ENCODE peak calls at places on chromosomes 6 and 20, in ten cellular contexts. U is renal cortical epithelial cell; F is NCI-H2107; B is CD8-positive, alpha-beta memory T cell; N is activated T-cell treated with anti-CD3 and anti-CD28 coated beads for 1 hour; D is cardiac muscle cell; K is dermis microvascular lymphatic vessel endothelial cell; G is SW 1271; T is COLO829; L is activated CD4-positive, alpha-beta T cell treated with anti-CD3 and anti-CD28 coated beads for 4 hours. J is an unnamed sample.

GRCh38 chr20:33401042-33401921 is at the start of gene CDK5RAP1:
- DNase-seq in N (peak), T (peak), G (peak), U (peak), K (peak), L (peak), B (peak), D (peak), F (peak), J (peak)

GRCh38 chr20:47782920-47783552 is 2.2 kb downstream of the SULF2 start:
- DNase-seq in U (no peak), B (no peak), G (no peak), L (no peak), K (no peak), D (no peak), N (no peak), F (no peak), T (no peak), J (no peak)

GRCh38 chr6:165774903-165775608 is 112.0 kb upstream of the PDE10A start:
- DNase-seq in B (no peak), F (peak), N (no peak), T (no peak), D (peak), K (peak), L (no peak), U (peak), G (no peak), J (peak)

GRCh38 chr6:37536462-37537225 is 37.0 kb upstream of the CCDC167 start:
- DNase-seq in U (no peak), B (no peak), F (no peak), D (no peak), K (no peak), L (no peak), N (no peak), T (no peak), G (no peak), J (no peak)

GRCh38 chr6:126176266-126176665 is 163.6 kb upstream of the CENPW start:
- DNase-seq in T (peak), L (no peak), B (no peak), N (no peak), G (no peak), U (peak), K (no peak), F (no peak), D (peak), J (no peak)

GRCh38 chr6:1786455-1787108 is 176.9 kb downstream of the FOXC1 start:
- DNase-seq in U (no peak), L (no peak), F (no peak), N (no peak), G (no peak), D (no peak), B (no peak), K (no peak), T (no peak), J (no peak)

GRCh38 chr6:5457036-5457435 is 195.7 kb downstream of the FARS2 start:
- DNase-seq in U (no peak), T (no peak), L (no peak), F (no peak), N (no peak), G (no peak), B (no peak), K (peak), D (peak), J (no peak)

GRCh38 chr6:2876210-2877056 is 26.7 kb downstream of the SERPINB9 start:
- DNase-seq in N (no peak), B (peak), T (no peak), G (no peak), U (peak), L (no peak), K (peak), D (peak), F (no peak), J (no peak)

GRCh38 chr6:118574051-118574865 is 26.2 kb downstream of the PLN start:
- DNase-seq in G (no peak), L (no peak), T (no peak), U (peak), K (no peak), N (no peak), F (no peak), D (no peak), B (no peak), J (no peak)

GRCh38 chr6:158835616-158836221 is 16.6 kb upstream of the EZR start:
- DNase-seq in D (peak), B (no peak), T (no peak), F (no peak), K (no peak), L (no peak), G (no peak), U (no peak), N (no peak), J (peak)

GRCh38 chr6:10589429-10589727 is 68.2 kb downstream of the GCNT2 start:
- DNase-seq in N (no peak), T (no peak), K (no peak), G (no peak), D (no peak), U (no peak), L (no peak), B (no peak), F (no peak), J (no peak)

GRCh38 chr6:154565331-154565730 is 54.8 kb upstream of the CNKSR3 start:
- DNase-seq in L (no peak), K (no peak), N (no peak), G (no peak), T (no peak), B (no peak), D (no peak), F (no peak), U (no peak), J (no peak)

GRCh38 chr6:103995571-103995970 is 864.1 kb downstream of the HACE1 start:
- DNase-seq in G (no peak), N (no peak), T (no peak), D (no peak), F (no peak), U (no peak), L (no peak), B (no peak), K (no peak), J (no peak)

GRCh38 chr6:142900467-142900961 is 44.5 kb downstream of the HIVEP2 start:
- DNase-seq in K (no peak), U (no peak), N (no peak), G (no peak), T (peak), B (peak), F (no peak), D (peak), L (no peak), J (no peak)

GRCh38 chr6:26485401-26485800 is 14.7 kb upstream of the BTN1A1 start:
- DNase-seq in F (no peak), U (no peak), B (no peak), T (no peak), D (no peak), G (no peak), K (no peak), N (no peak), L (no peak), J (no peak)

J was measured in NCI-H510A.